ENCODE peak calls at places on chromosomes 5 and 9, in seven cellular contexts. I, W, D, M, U, Q and H are unnamed samples.

GRCh38 chr5:71663570-71663969 is 55.5 kb upstream of the CARTPT start:
- DNase-seq in I (no peak), W (no peak), D (no peak), M (no peak), U (no peak), Q (no peak), H (no peak)

GRCh38 chr5:4295663-4296339 is 700.2 kb downstream of the IRX1 start:
- DNase-seq in I (no peak), W (peak), D (peak), M (peak), U (no peak), Q (no peak), H (peak)

GRCh38 chr5:93572101-93572772 is 8.8 kb downstream of the NR2F1-AS1 start:
- DNase-seq in I (no peak), W (no peak), D (no peak), M (peak), U (peak), Q (no peak), H (no peak)

GRCh38 chr5:151490617-151491016 is 43.2 kb downstream of the SLC36A1 start:
- DNase-seq in I (no peak), W (no peak), D (no peak), M (no peak), U (no peak), Q (no peak), H (no peak)

GRCh38 chr9:92631452-92632211 is 38.3 kb downstream of the IPPK start:
- DNase-seq in I (no peak), W (no peak), D (peak), M (no peak), U (no peak), Q (no peak), H (no peak)

GRCh38 chr5:141866111-141866510 is 12.1 kb downstream of the PCDH1 start:
- DNase-seq in I (no peak), W (no peak), D (no peak), M (no peak), U (no peak), Q (peak), H (no peak)

GRCh38 chr9:114434878-114435311 is 47.1 kb upstream of the AKNA start:
- DNase-seq in I (peak), W (peak), D (peak), M (no peak), U (peak), Q (peak), H (peak)

GRCh38 chr9:37776328-37776727 is 8.5 kb downstream of the EXOSC3 start:
- DNase-seq in I (peak), W (no peak), D (no peak), M (no peak), U (peak), Q (peak), H (no peak)

GRCh38 chr9:129235931-129236331 is 57.9 kb upstream of the IER5L start:
- DNase-seq in I (no peak), W (no peak), D (no peak), M (no peak), U (no peak), Q (no peak), H (no peak)

GRCh38 chr5:89279458-89280036 is 396.6 kb upstream of the MEF2C start:
- DNase-seq in I (no peak), W (no peak), D (no peak), M (no peak), U (no peak), Q (no peak), H (no peak)

GRCh38 chr5:111384220-111384619 is 128.1 kb downstream of the STARD4 start:
- DNase-seq in I (no peak), W (no peak), D (no peak), M (no peak), U (no peak), Q (no peak), H (peak)

GRCh38 chr5:145936401-145937131 is at the start of gene SH3RF2:
- DNase-seq in I (peak), W (peak), D (peak), M (peak), U (peak), Q (no peak), H (peak)

GRCh38 chr9:37752646-37753488 is 738 bp upstream of the TRMT10B start:
- DNase-seq in I (no peak), W (no peak), D (no peak), M (no peak), U (no peak), Q (no peak), H (no peak)

GRCh38 chr5:179212870-179213269 is 132.4 kb downstream of the ADAMTS2 start:
- DNase-seq in I (no peak), W (no peak), D (no peak), M (no peak), U (no peak), Q (no peak), H (no peak)

GRCh38 chr5:61635271-61635670 is 303.2 kb downstream of the ZSWIM6 start:
- DNase-seq in I (no peak), W (no peak), D (no peak), M (no peak), U (no peak), Q (no peak), H (no peak)

GRCh38 chr9:92807757-92808725 is 43.4 kb upstream of the BICD2 start:
- DNase-seq in I (no peak), W (no peak), D (peak), M (peak), U (no peak), Q (peak), H (no peak)

GRCh38 chr9:76419782-76420380 is 25.7 kb upstream of the RFK start:
- DNase-seq in I (no peak), W (no peak), D (no peak), M (peak), U (peak), Q (no peak), H (peak)

GRCh38 chr5:143435207-143435657 is 31.7 kb upstream of the NR3C1 start:
- DNase-seq in I (peak), W (no peak), D (no peak), M (no peak), U (peak), Q (peak), H (peak)

GRCh38 chr5:104977530-104977929 is 1414.9 kb upstream of the NUDT12 start:
- DNase-seq in I (no peak), W (no peak), D (no peak), M (no peak), U (no peak), Q (no peak), H (no peak)

GRCh38 chr5:115573133-115573532 is 28.6 kb upstream of the FEM1C start:
- DNase-seq in I (peak), W (no peak), D (no peak), M (no peak), U (no peak), Q (no peak), H (no peak)

GRCh38 chr5:172505840-172506638 is 51.7 kb upstream of the SH3PXD2B start:
- DNase-seq in I (no peak), W (no peak), D (peak), M (peak), U (no peak), Q (no peak), H (no peak)

GRCh38 chr5:36763454-36763853 is 113.1 kb upstream of the NIPBL start:
- DNase-seq in I (no peak), W (no peak), D (no peak), M (no peak), U (no peak), Q (no peak), H (no peak)

GRCh38 chr5:1101991-1102713 is 9.7 kb downstream of the SLC12A7 start:
- DNase-seq in I (peak), W (peak), D (no peak), M (no peak), U (peak), Q (no peak), H (peak)

GRCh38 chr5:179759961-179760541 is 27.4 kb downstream of the MAML1 start:
- DNase-seq in I (no peak), W (no peak), D (no peak), M (no peak), U (peak), Q (no peak), H (no peak)

GRCh38 chr9:31486630-31487029 is 897.8 kb upstream of the ACO1 start:
- DNase-seq in I (no peak), W (no peak), D (no peak), M (no peak), U (no peak), Q (no peak), H (peak)

DNA sequence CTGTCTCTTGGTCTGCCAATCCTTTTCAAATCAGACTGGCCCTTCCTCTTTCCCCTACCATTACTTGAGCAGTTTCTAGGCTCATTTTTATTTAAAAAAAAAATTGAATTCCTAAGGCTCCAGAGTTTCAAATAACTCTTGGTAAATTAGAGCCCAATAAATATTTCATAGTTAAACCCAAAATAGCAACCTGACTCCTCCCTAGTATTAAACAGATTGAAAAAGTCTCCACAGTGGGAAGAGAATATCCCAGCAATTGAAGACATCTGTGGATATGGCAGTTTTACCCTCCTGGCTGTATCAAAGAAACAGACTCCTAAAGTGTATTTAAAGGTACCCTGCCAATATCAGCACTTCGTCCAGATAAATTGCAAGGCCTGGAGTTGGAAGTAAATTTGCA is 52.7 kb upstream of the GDNF start:
- DNase-seq in I (no peak), W (no peak), D (no peak), M (no peak), U (no peak), Q (no peak), H (no peak)
- H3K9ac ChIP-seq in I (no peak), W (no peak), D (no peak), M (no peak), U (no peak), Q (no peak), H (no peak)

GRCh38 chr9:30411571-30411970 is 1972.9 kb upstream of the ACO1 start:
- DNase-seq in I (no peak), W (no peak), D (no peak), M (no peak), U (no peak), Q (no peak), H (no peak)

GRCh38 chr9:30410273-30410672 is 1974.2 kb upstream of the ACO1 start:
- DNase-seq in I (no peak), W (no peak), D (no peak), M (no peak), U (no peak), Q (no peak), H (no peak)
- H2BK120ac ChIP-seq in I (no peak), W (no peak), D (no peak), M (no peak), U (no peak), Q (no peak), H (no peak)

DNA sequence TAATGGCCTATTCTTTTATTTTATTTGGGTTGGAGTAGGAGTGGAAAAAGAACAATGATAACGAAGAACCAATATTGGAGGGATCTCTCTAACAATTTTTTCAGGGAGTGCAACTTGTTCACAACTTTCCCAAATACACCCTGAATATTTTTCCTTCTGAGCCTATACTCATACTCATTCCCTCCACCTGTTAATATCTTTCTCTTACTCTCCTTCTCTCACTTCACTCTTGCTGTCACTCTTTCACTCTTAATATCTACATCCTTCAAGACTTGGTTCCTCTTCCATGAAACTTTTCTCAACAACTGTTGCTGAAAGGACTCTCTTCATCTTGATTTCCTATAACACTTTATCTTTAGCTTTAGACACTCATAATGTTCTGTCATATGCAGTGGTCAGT is 39.0 kb upstream of the MYOT start:
- DNase-seq in I (no peak), W (no peak), D (no peak), M (no peak), U (no peak), Q (no peak), H (no peak)
- H3K9ac ChIP-seq in I (no peak), W (no peak), D (no peak), M (no peak), U (no peak), Q (no peak), H (no peak)

GRCh38 chr5:42750507-42750906 is 6.1 kb upstream of the CCDC152 start:
- DNase-seq in I (no peak), W (no peak), D (no peak), M (no peak), U (no peak), Q (no peak), H (no peak)

GRCh38 chr5:42749020-42749419 is 7.6 kb upstream of the CCDC152 start:
- DNase-seq in I (peak), W (no peak), D (no peak), M (no peak), U (no peak), Q (no peak), H (no peak)

GRCh38 chr5:42751044-42751443 is 5.6 kb upstream of the CCDC152 start:
- DNase-seq in I (no peak), W (no peak), D (no peak), M (no peak), U (no peak), Q (no peak), H (no peak)

GRCh38 chr5:42756630-42757601 is at the start of gene CCDC152:
- DNase-seq in I (peak), W (peak), D (peak), M (peak), U (peak), Q (no peak), H (peak)

DNA sequence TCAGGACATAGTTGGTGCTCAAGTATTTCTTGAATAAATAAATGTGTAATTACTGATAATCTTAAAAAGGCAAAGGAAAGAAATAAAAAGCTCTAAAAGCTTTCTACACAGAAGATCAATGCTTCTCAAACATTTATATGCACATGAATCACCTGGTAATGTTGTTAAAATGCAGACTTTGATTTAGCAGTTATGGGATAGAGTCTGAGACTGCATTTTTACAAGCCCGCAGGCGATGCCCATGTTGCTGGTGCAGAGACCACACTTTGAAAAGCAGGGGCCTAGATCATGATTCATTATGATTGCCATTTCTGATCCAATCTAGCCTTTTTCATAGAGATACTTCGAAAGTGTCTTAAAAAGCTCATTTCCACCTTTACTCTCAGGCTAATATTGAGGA is 3.5 kb upstream of the CCDC152 start:
- DNase-seq in I (no peak), W (no peak), D (no peak), M (no peak), U (no peak), Q (no peak), H (no peak)
- H2BK120ac ChIP-seq in I (no peak), W (no peak), D (no peak), M (no peak), U (no peak), Q (no peak), H (no peak)

GRCh38 chr5:122844916-122845252 is 529 bp upstream of the SNX24 start:
- DNase-seq in I (peak), W (no peak), D (no peak), M (no peak), U (no peak), Q (no peak), H (no peak)
- H3K9ac ChIP-seq in I (peak), W (no peak), D (peak), M (peak), U (peak), Q (peak), H (peak)

GRCh38 chr9:331197-331596 is 116.5 kb downstream of the DOCK8 start:
- DNase-seq in I (no peak), W (no peak), D (no peak), M (no peak), U (no peak), Q (no peak), H (no peak)
- H2BK120ac ChIP-seq in I (no peak), W (no peak), D (no peak), M (no peak), U (no peak), Q (no peak), H (no peak)

DNA sequence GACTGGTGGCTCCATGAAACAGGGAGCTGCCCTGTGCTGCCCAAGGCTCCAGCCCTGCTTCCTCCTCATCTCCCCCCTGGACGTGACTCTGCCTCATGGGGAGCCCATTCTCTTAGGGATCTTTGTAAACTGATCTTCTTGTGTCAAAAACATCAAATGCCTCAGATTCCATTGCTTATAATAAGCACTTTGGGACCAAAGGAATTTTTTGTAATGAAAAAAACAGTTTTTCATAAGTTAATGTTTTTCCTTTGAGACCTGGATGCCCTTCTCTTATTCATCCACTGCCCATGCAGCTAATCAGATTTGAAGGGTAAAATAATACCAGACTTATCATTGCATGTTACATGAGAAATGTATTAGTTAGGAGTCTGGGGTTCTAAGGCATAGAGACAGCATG is 41.7 kb downstream of the PALM2AKAP2 start:
- DNase-seq in I (peak), W (no peak), D (no peak), M (no peak), U (no peak), Q (no peak), H (no peak)
- H3K9ac ChIP-seq in I (no peak), W (no peak), D (no peak), M (no peak), U (no peak), Q (no peak), H (no peak)

DNA sequence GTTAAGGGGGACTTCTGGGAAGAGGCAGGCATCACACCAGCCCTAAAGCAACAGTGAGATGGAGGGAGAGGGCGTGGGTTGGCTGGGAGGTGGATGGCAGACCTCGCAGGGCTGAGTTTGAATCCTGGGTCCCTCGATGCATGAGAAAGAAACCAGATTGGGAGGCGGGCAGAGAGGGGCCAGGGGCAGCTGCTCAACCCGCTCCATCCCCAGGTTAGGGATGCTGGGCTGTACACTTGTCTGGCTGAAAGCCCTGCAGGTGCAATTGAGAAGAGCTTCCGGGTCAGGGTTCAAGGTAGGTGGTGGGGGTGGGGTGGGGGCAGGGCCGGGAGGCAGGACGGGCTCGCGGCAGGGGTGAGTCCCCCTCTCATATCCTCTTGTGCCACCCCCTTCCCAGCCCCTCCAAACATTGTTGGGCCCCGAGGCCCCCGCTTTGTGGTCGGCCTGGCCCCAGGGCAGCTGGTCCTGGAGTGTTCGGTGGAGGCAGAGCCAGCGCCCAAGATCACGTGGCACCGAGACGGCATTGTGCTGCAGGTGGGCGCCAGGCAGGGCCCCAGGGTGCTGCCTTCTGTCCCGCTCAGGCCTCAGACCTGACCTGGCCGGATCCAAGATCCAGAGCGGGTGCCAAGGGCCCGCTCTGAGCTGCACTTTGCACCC is 49.8 kb upstream of the ASS1 start:
- DNase-seq in I (no peak), W (no peak), D (no peak), M (no peak), U (no peak), Q (no peak), H (no peak)
- H2BK120ac ChIP-seq in I (no peak), W (no peak), D (no peak), M (no peak), U (no peak), Q (no peak), H (no peak)

GRCh38 chr9:16031486-16031885 is 478.6 kb downstream of the CCDC171 start:
- DNase-seq in I (no peak), W (no peak), D (no peak), M (no peak), U (no peak), Q (no peak), H (peak)
- H3K9ac ChIP-seq in I (no peak), W (no peak), D (no peak), M (no peak), U (no peak), Q (no peak), H (no peak)